ENCODE peak calls at places on chromosomes 2 and 18, in eight cellular contexts. One of them, this sample, is unnamed.

GRCh38 chr2:236040600-236041328 is 127.4 kb downstream of the GBX2 start:
- DNase-seq in mammary epithelial cell: peak
- DNase-seq in amniotic stem cell: no peak
- DNase-seq in GM06990: no peak
- DNase-seq in activated CD4-positive, alpha-beta T cell treated with anti-CD3 and anti-CD28 coated beads for 36 hours: no peak
- DNase-seq in activated CD8-positive, alpha-beta memory T cell treated with anti-CD3 and anti-CD28 coated beads for 48 hours: no peak
- DNase-seq in stimulated activated CD4-positive, alpha-beta T cell treated with anti-CD3 and anti-CD28 coated beads, Interleukin-2, amount 100 ng/mL, for 48 hours: no peak
- DNase-seq in activated T-cell treated with anti-CD3 and anti-CD28 coated beads for 1 hour: no peak
- DNase-seq in this sample: no peak

GRCh38 chr2:62406573-62407043 is 99.4 kb downstream of the TMEM17 start:
- DNase-seq in activated CD8-positive, alpha-beta memory T cell treated with anti-CD3 and anti-CD28 coated beads for 48 hours: no peak
- DNase-seq in mammary epithelial cell: peak
- DNase-seq in activated CD4-positive, alpha-beta T cell treated with anti-CD3 and anti-CD28 coated beads for 36 hours: no peak
- DNase-seq in amniotic stem cell: no peak
- DNase-seq in stimulated activated CD4-positive, alpha-beta T cell treated with anti-CD3 and anti-CD28 coated beads, Interleukin-2, amount 100 ng/mL, for 48 hours: no peak
- DNase-seq in GM06990: no peak
- DNase-seq in activated T-cell treated with anti-CD3 and anti-CD28 coated beads for 1 hour: no peak
- DNase-seq in this sample: no peak

GRCh38 chr18:70373062-70373519 is 84.2 kb downstream of the SOCS6 start:
- DNase-seq in activated CD8-positive, alpha-beta memory T cell treated with anti-CD3 and anti-CD28 coated beads for 48 hours: no peak
- DNase-seq in mammary epithelial cell: peak
- DNase-seq in GM06990: no peak
- DNase-seq in activated CD4-positive, alpha-beta T cell treated with anti-CD3 and anti-CD28 coated beads for 36 hours: no peak
- DNase-seq in stimulated activated CD4-positive, alpha-beta T cell treated with anti-CD3 and anti-CD28 coated beads, Interleukin-2, amount 100 ng/mL, for 48 hours: no peak
- DNase-seq in amniotic stem cell: no peak
- DNase-seq in activated T-cell treated with anti-CD3 and anti-CD28 coated beads for 1 hour: no peak
- DNase-seq in this sample: peak

GRCh38 chr2:42102606-42103450 is 55.0 kb downstream of the PKDCC start:
- DNase-seq in mammary epithelial cell: no peak
- DNase-seq in stimulated activated CD4-positive, alpha-beta T cell treated with anti-CD3 and anti-CD28 coated beads, Interleukin-2, amount 100 ng/mL, for 48 hours: no peak
- DNase-seq in activated CD4-positive, alpha-beta T cell treated with anti-CD3 and anti-CD28 coated beads for 36 hours: peak
- DNase-seq in GM06990: peak
- DNase-seq in activated T-cell treated with anti-CD3 and anti-CD28 coated beads for 1 hour: no peak
- DNase-seq in amniotic stem cell: no peak
- DNase-seq in activated CD8-positive, alpha-beta memory T cell treated with anti-CD3 and anti-CD28 coated beads for 48 hours: no peak
- DNase-seq in this sample: peak

GRCh38 chr18:33951031-33951430 is 273.7 kb downstream of the NOL4 start:
- DNase-seq in amniotic stem cell: peak
- DNase-seq in activated CD4-positive, alpha-beta T cell treated with anti-CD3 and anti-CD28 coated beads for 36 hours: no peak
- DNase-seq in activated CD8-positive, alpha-beta memory T cell treated with anti-CD3 and anti-CD28 coated beads for 48 hours: no peak
- DNase-seq in stimulated activated CD4-positive, alpha-beta T cell treated with anti-CD3 and anti-CD28 coated beads, Interleukin-2, amount 100 ng/mL, for 48 hours: no peak
- DNase-seq in activated T-cell treated with anti-CD3 and anti-CD28 coated beads for 1 hour: no peak
- DNase-seq in mammary epithelial cell: no peak
- DNase-seq in GM06990: no peak
- DNase-seq in this sample: peak

GRCh38 chr2:46967990-46968647 is 52.5 kb upstream of the MCFD2 start:
- DNase-seq in activated T-cell treated with anti-CD3 and anti-CD28 coated beads for 1 hour: no peak
- DNase-seq in mammary epithelial cell: peak
- DNase-seq in activated CD8-positive, alpha-beta memory T cell treated with anti-CD3 and anti-CD28 coated beads for 48 hours: no peak
- DNase-seq in amniotic stem cell: peak
- DNase-seq in stimulated activated CD4-positive, alpha-beta T cell treated with anti-CD3 and anti-CD28 coated beads, Interleukin-2, amount 100 ng/mL, for 48 hours: no peak
- DNase-seq in GM06990: no peak
- DNase-seq in activated CD4-positive, alpha-beta T cell treated with anti-CD3 and anti-CD28 coated beads for 36 hours: no peak
- DNase-seq in this sample: peak

GRCh38 chr2:80363330-80363729 is 58.8 kb upstream of the LRRTM1 start:
- DNase-seq in activated CD4-positive, alpha-beta T cell treated with anti-CD3 and anti-CD28 coated beads for 36 hours: no peak
- DNase-seq in mammary epithelial cell: no peak
- DNase-seq in activated CD8-positive, alpha-beta memory T cell treated with anti-CD3 and anti-CD28 coated beads for 48 hours: no peak
- DNase-seq in stimulated activated CD4-positive, alpha-beta T cell treated with anti-CD3 and anti-CD28 coated beads, Interleukin-2, amount 100 ng/mL, for 48 hours: no peak
- DNase-seq in GM06990: no peak
- DNase-seq in activated T-cell treated with anti-CD3 and anti-CD28 coated beads for 1 hour: no peak
- DNase-seq in amniotic stem cell: no peak
- DNase-seq in this sample: no peak

GRCh38 chr2:200593905-200594304 is 8.1 kb downstream of the AOX1 start:
- DNase-seq in GM06990: no peak
- DNase-seq in amniotic stem cell: no peak
- DNase-seq in activated CD8-positive, alpha-beta memory T cell treated with anti-CD3 and anti-CD28 coated beads for 48 hours: no peak
- DNase-seq in activated CD4-positive, alpha-beta T cell treated with anti-CD3 and anti-CD28 coated beads for 36 hours: no peak
- DNase-seq in mammary epithelial cell: no peak
- DNase-seq in stimulated activated CD4-positive, alpha-beta T cell treated with anti-CD3 and anti-CD28 coated beads, Interleukin-2, amount 100 ng/mL, for 48 hours: no peak
- DNase-seq in activated T-cell treated with anti-CD3 and anti-CD28 coated beads for 1 hour: no peak
- DNase-seq in this sample: no peak

GRCh38 chr2:185279999-185280398 is 458.6 kb upstream of the FSIP2 start:
- DNase-seq in stimulated activated CD4-positive, alpha-beta T cell treated with anti-CD3 and anti-CD28 coated beads, Interleukin-2, amount 100 ng/mL, for 48 hours: no peak
- DNase-seq in GM06990: no peak
- DNase-seq in activated T-cell treated with anti-CD3 and anti-CD28 coated beads for 1 hour: no peak
- DNase-seq in amniotic stem cell: no peak
- DNase-seq in activated CD8-positive, alpha-beta memory T cell treated with anti-CD3 and anti-CD28 coated beads for 48 hours: no peak
- DNase-seq in mammary epithelial cell: peak
- DNase-seq in activated CD4-positive, alpha-beta T cell treated with anti-CD3 and anti-CD28 coated beads for 36 hours: no peak
- DNase-seq in this sample: no peak

GRCh38 chr2:73823916-73824523 is 4.7 kb upstream of the STAMBP start:
- DNase-seq in activated CD8-positive, alpha-beta memory T cell treated with anti-CD3 and anti-CD28 coated beads for 48 hours: no peak
- DNase-seq in mammary epithelial cell: peak
- DNase-seq in stimulated activated CD4-positive, alpha-beta T cell treated with anti-CD3 and anti-CD28 coated beads, Interleukin-2, amount 100 ng/mL, for 48 hours: no peak
- DNase-seq in GM06990: no peak
- DNase-seq in activated CD4-positive, alpha-beta T cell treated with anti-CD3 and anti-CD28 coated beads for 36 hours: peak
- DNase-seq in activated T-cell treated with anti-CD3 and anti-CD28 coated beads for 1 hour: no peak
- DNase-seq in amniotic stem cell: peak
- DNase-seq in this sample: peak

GRCh38 chr18:22169011-22169888 is at the start of gene GATA6:
- DNase-seq in GM06990: peak
- DNase-seq in mammary epithelial cell: peak
- DNase-seq in activated CD8-positive, alpha-beta memory T cell treated with anti-CD3 and anti-CD28 coated beads for 48 hours: no peak
- DNase-seq in activated T-cell treated with anti-CD3 and anti-CD28 coated beads for 1 hour: no peak
- DNase-seq in stimulated activated CD4-positive, alpha-beta T cell treated with anti-CD3 and anti-CD28 coated beads, Interleukin-2, amount 100 ng/mL, for 48 hours: no peak
- DNase-seq in activated CD4-positive, alpha-beta T cell treated with anti-CD3 and anti-CD28 coated beads for 36 hours: peak
- DNase-seq in amniotic stem cell: peak
- DNase-seq in this sample: peak